ENCODE peak calls at places on chromosomes 7 and 10, in eight cellular contexts. One of them, this sample, is unnamed.
A peak's percentile ranks its signal among the peaks of the same experiment; 100 is the strongest.

GRCh38 chr7:95472521-95473160 is 13.1 kb upstream of the ASB4 start:
- DNase-seq in fibroblast of villous mesenchyme: no peak
- DNase-seq in effector CD4-positive, alpha-beta T cell: no peak
- DNase-seq in HEK293T: no peak
- DNase-seq in ovary: no peak
- DNase-seq in A549: no peak
- DNase-seq in progenitor cell of endocrine pancreas: no peak
- DNase-seq in T-helper 9 cell: no peak
- DNase-seq in this sample: no peak

GRCh38 chr10:50373821-50374501 is 122.6 kb upstream of the ASAH2 start:
- DNase-seq in fibroblast of villous mesenchyme: no peak
- DNase-seq in A549: no peak
- DNase-seq in T-helper 9 cell: no peak
- DNase-seq in ovary: no peak
- DNase-seq in HEK293T: no peak
- DNase-seq in progenitor cell of endocrine pancreas: no peak
- DNase-seq in effector CD4-positive, alpha-beta T cell: no peak
- DNase-seq in this sample: no peak

GRCh38 chr7:16484453-16485158 is 19.1 kb upstream of the SOSTDC1 start:
- DNase-seq in fibroblast of villous mesenchyme: peak; percentile 17
- DNase-seq in effector CD4-positive, alpha-beta T cell: no peak
- DNase-seq in T-helper 9 cell: no peak
- DNase-seq in progenitor cell of endocrine pancreas: no peak
- DNase-seq in A549: peak; percentile 10
- DNase-seq in HEK293T: peak; percentile 13
- DNase-seq in ovary: no peak
- DNase-seq in this sample: no peak

GRCh38 chr7:33903770-33904679 is 1.3 kb upstream of the BMPER start:
- DNase-seq in ovary: peak; percentile 57
- DNase-seq in fibroblast of villous mesenchyme: peak; percentile 56
- DNase-seq in effector CD4-positive, alpha-beta T cell: no peak
- DNase-seq in HEK293T: peak; percentile 49
- DNase-seq in progenitor cell of endocrine pancreas: peak; percentile 21
- DNase-seq in T-helper 9 cell: no peak
- DNase-seq in A549: peak; percentile 53
- DNase-seq in this sample: no peak

GRCh38 chr7:47484457-47484856 is 97.5 kb downstream of the TNS3 start:
- DNase-seq in fibroblast of villous mesenchyme: no peak
- DNase-seq in A549: no peak
- DNase-seq in HEK293T: no peak
- DNase-seq in ovary: no peak
- DNase-seq in T-helper 9 cell: no peak
- DNase-seq in progenitor cell of endocrine pancreas: no peak
- DNase-seq in effector CD4-positive, alpha-beta T cell: no peak
- DNase-seq in this sample: no peak

GRCh38 chr10:12041766-12042408 is 722 bp downstream of the UPF2 start:
- DNase-seq in effector CD4-positive, alpha-beta T cell: no peak
- DNase-seq in ovary: no peak
- DNase-seq in progenitor cell of endocrine pancreas: no peak
- DNase-seq in T-helper 9 cell: no peak
- DNase-seq in fibroblast of villous mesenchyme: peak; percentile 37
- DNase-seq in A549: peak; percentile 16
- DNase-seq in HEK293T: peak; percentile 13
- DNase-seq in this sample: no peak

GRCh38 chr10:125123363-125124113 is 36.8 kb downstream of the CTBP2 start:
- DNase-seq in effector CD4-positive, alpha-beta T cell: no peak
- DNase-seq in HEK293T: no peak
- DNase-seq in ovary: peak; percentile 83
- DNase-seq in T-helper 9 cell: no peak
- DNase-seq in progenitor cell of endocrine pancreas: no peak
- DNase-seq in A549: peak; percentile 98
- DNase-seq in fibroblast of villous mesenchyme: peak; percentile 89
- DNase-seq in this sample: peak; percentile 98

GRCh38 chr10:21171936-21172773 is 275.0 kb upstream of the NEBL start:
- DNase-seq in effector CD4-positive, alpha-beta T cell: no peak
- DNase-seq in HEK293T: no peak
- DNase-seq in ovary: no peak
- DNase-seq in T-helper 9 cell: no peak
- DNase-seq in A549: no peak
- DNase-seq in fibroblast of villous mesenchyme: no peak
- DNase-seq in progenitor cell of endocrine pancreas: no peak
- DNase-seq in this sample: no peak

GRCh38 chr7:40372031-40372430 is 237.2 kb downstream of the SUGCT start:
- DNase-seq in effector CD4-positive, alpha-beta T cell: no peak
- DNase-seq in progenitor cell of endocrine pancreas: no peak
- DNase-seq in A549: no peak
- DNase-seq in fibroblast of villous mesenchyme: peak; percentile 39
- DNase-seq in ovary: no peak
- DNase-seq in HEK293T: no peak
- DNase-seq in T-helper 9 cell: no peak
- DNase-seq in this sample: no peak

GRCh38 chr10:124084693-124085092 is 8.7 kb downstream of the CHST15 start:
- DNase-seq in fibroblast of villous mesenchyme: no peak
- DNase-seq in ovary: no peak
- DNase-seq in T-helper 9 cell: no peak
- DNase-seq in HEK293T: no peak
- DNase-seq in progenitor cell of endocrine pancreas: no peak
- DNase-seq in effector CD4-positive, alpha-beta T cell: no peak
- DNase-seq in A549: no peak
- DNase-seq in this sample: no peak

GRCh38 chr7:44062180-44062902 is 3.0 kb downstream of the PGAM2 start:
- DNase-seq in A549: no peak
- DNase-seq in progenitor cell of endocrine pancreas: no peak
- DNase-seq in ovary: peak; percentile 44
- DNase-seq in T-helper 9 cell: no peak
- DNase-seq in HEK293T: no peak
- DNase-seq in fibroblast of villous mesenchyme: no peak
- DNase-seq in effector CD4-positive, alpha-beta T cell: no peak
- DNase-seq in this sample: peak; percentile 44

GRCh38 chr10:132774179-132774904 is 11.6 kb downstream of the NKX6-2 start:
- DNase-seq in ovary: no peak
- DNase-seq in HEK293T: no peak
- DNase-seq in fibroblast of villous mesenchyme: no peak
- DNase-seq in T-helper 9 cell: no peak
- DNase-seq in A549: no peak
- DNase-seq in progenitor cell of endocrine pancreas: peak; percentile 39
- DNase-seq in effector CD4-positive, alpha-beta T cell: no peak
- DNase-seq in this sample: no peak

GRCh38 chr10:132247943-132248342 is 59.8 kb downstream of the STK32C start:
- DNase-seq in A549: no peak
- DNase-seq in progenitor cell of endocrine pancreas: no peak
- DNase-seq in T-helper 9 cell: no peak
- DNase-seq in effector CD4-positive, alpha-beta T cell: no peak
- DNase-seq in fibroblast of villous mesenchyme: peak; percentile 13
- DNase-seq in ovary: no peak
- DNase-seq in HEK293T: no peak
- DNase-seq in this sample: no peak

GRCh38 chr10:70885485-70885884 is 2.9 kb downstream of the PCBD1 start:
- DNase-seq in T-helper 9 cell: no peak
- DNase-seq in HEK293T: no peak
- DNase-seq in progenitor cell of endocrine pancreas: no peak
- DNase-seq in fibroblast of villous mesenchyme: no peak
- DNase-seq in ovary: no peak
- DNase-seq in A549: no peak
- DNase-seq in effector CD4-positive, alpha-beta T cell: no peak
- DNase-seq in this sample: no peak

GRCh38 chr7:43865277-43865676 is 4.0 kb downstream of the MRPS24 start:
- DNase-seq in fibroblast of villous mesenchyme: no peak
- DNase-seq in T-helper 9 cell: no peak
- DNase-seq in HEK293T: no peak
- DNase-seq in A549: no peak
- DNase-seq in effector CD4-positive, alpha-beta T cell: no peak
- DNase-seq in progenitor cell of endocrine pancreas: no peak
- DNase-seq in ovary: no peak
- DNase-seq in this sample: no peak

GRCh38 chr7:82105463-82105862 is 335.6 kb upstream of the HGF start:
- DNase-seq in fibroblast of villous mesenchyme: peak; percentile 53
- DNase-seq in ovary: no peak
- DNase-seq in T-helper 9 cell: no peak
- DNase-seq in A549: peak; percentile 36
- DNase-seq in HEK293T: no peak
- DNase-seq in effector CD4-positive, alpha-beta T cell: no peak
- DNase-seq in progenitor cell of endocrine pancreas: no peak
- DNase-seq in this sample: no peak

GRCh38 chr10:95788830-95789229 is 32.9 kb downstream of the ENTPD1 start:
- DNase-seq in effector CD4-positive, alpha-beta T cell: no peak
- DNase-seq in HEK293T: no peak
- DNase-seq in T-helper 9 cell: no peak
- DNase-seq in ovary: no peak
- DNase-seq in fibroblast of villous mesenchyme: peak; percentile 22
- DNase-seq in A549: no peak
- DNase-seq in progenitor cell of endocrine pancreas: no peak
- DNase-seq in this sample: no peak

GRCh38 chr10:73905256-73906018 is 5.5 kb upstream of the PLAU start:
- DNase-seq in A549: no peak
- DNase-seq in progenitor cell of endocrine pancreas: no peak
- DNase-seq in T-helper 9 cell: no peak
- DNase-seq in ovary: no peak
- DNase-seq in HEK293T: no peak
- DNase-seq in fibroblast of villous mesenchyme: no peak
- DNase-seq in effector CD4-positive, alpha-beta T cell: no peak
- DNase-seq in this sample: no peak

GRCh38 chr10:52221937-52222336 is 92.1 kb upstream of the DKK1 start:
- DNase-seq in A549: no peak
- DNase-seq in fibroblast of villous mesenchyme: no peak
- DNase-seq in progenitor cell of endocrine pancreas: no peak
- DNase-seq in effector CD4-positive, alpha-beta T cell: no peak
- DNase-seq in T-helper 9 cell: no peak
- DNase-seq in HEK293T: no peak
- DNase-seq in ovary: no peak
- DNase-seq in this sample: no peak

GRCh38 chr7:99374121-99375064 is at the start of gene ARPC1B:
- DNase-seq in HEK293T: peak; percentile 89
- DNase-seq in progenitor cell of endocrine pancreas: peak; percentile 49
- DNase-seq in ovary: peak; percentile 69
- DNase-seq in fibroblast of villous mesenchyme: peak; percentile 67
- DNase-seq in T-helper 9 cell: peak; percentile 79
- DNase-seq in A549: peak; percentile 91
- DNase-seq in effector CD4-positive, alpha-beta T cell: peak; percentile 78
- DNase-seq in this sample: no peak

GRCh38 chr7:116232402-116232749 is 22.0 kb downstream of the TES start:
- DNase-seq in progenitor cell of endocrine pancreas: no peak
- DNase-seq in T-helper 9 cell: no peak
- DNase-seq in A549: no peak
- DNase-seq in effector CD4-positive, alpha-beta T cell: no peak
- DNase-seq in ovary: no peak
- DNase-seq in HEK293T: no peak
- DNase-seq in fibroblast of villous mesenchyme: no peak
- DNase-seq in this sample: no peak

GRCh38 chr7:99244942-99245341 is 27.7 kb upstream of the MYH16 start:
- DNase-seq in ovary: no peak
- DNase-seq in progenitor cell of endocrine pancreas: no peak
- DNase-seq in A549: no peak
- DNase-seq in effector CD4-positive, alpha-beta T cell: no peak
- DNase-seq in fibroblast of villous mesenchyme: no peak
- DNase-seq in HEK293T: no peak
- DNase-seq in T-helper 9 cell: no peak
- DNase-seq in this sample: no peak

GRCh38 chr10:60877066-60877776 is 66.8 kb downstream of the RHOBTB1 start:
- DNase-seq in effector CD4-positive, alpha-beta T cell: no peak
- DNase-seq in A549: no peak
- DNase-seq in ovary: no peak
- DNase-seq in T-helper 9 cell: no peak
- DNase-seq in progenitor cell of endocrine pancreas: no peak
- DNase-seq in fibroblast of villous mesenchyme: peak; percentile 16
- DNase-seq in HEK293T: no peak
- DNase-seq in this sample: no peak

GRCh38 chr10:103845983-103846382 is 9.4 kb downstream of the SH3PXD2A start:
- DNase-seq in HEK293T: no peak
- DNase-seq in progenitor cell of endocrine pancreas: no peak
- DNase-seq in ovary: peak; percentile 4
- DNase-seq in T-helper 9 cell: peak; percentile 10
- DNase-seq in fibroblast of villous mesenchyme: no peak
- DNase-seq in effector CD4-positive, alpha-beta T cell: no peak
- DNase-seq in A549: no peak
- DNase-seq in this sample: no peak

GRCh38 chr7:112395411-112395810 is 54.8 kb upstream of the IFRD1 start:
- DNase-seq in effector CD4-positive, alpha-beta T cell: no peak
- DNase-seq in progenitor cell of endocrine pancreas: no peak
- DNase-seq in HEK293T: no peak
- DNase-seq in fibroblast of villous mesenchyme: no peak
- DNase-seq in A549: no peak
- DNase-seq in T-helper 9 cell: no peak
- DNase-seq in ovary: no peak
- DNase-seq in this sample: no peak

GRCh38 chr10:541041-541440 is 148.4 kb downstream of the DIP2C start:
- DNase-seq in progenitor cell of endocrine pancreas: no peak
- DNase-seq in A549: no peak
- DNase-seq in HEK293T: no peak
- DNase-seq in T-helper 9 cell: no peak
- DNase-seq in effector CD4-positive, alpha-beta T cell: no peak
- DNase-seq in ovary: no peak
- DNase-seq in fibroblast of villous mesenchyme: no peak
- DNase-seq in this sample: no peak

GRCh38 chr7:867406-868188 is 8.8 kb upstream of the GET4 start:
- DNase-seq in effector CD4-positive, alpha-beta T cell: no peak
- DNase-seq in fibroblast of villous mesenchyme: peak; percentile 73
- DNase-seq in progenitor cell of endocrine pancreas: no peak
- DNase-seq in T-helper 9 cell: no peak
- DNase-seq in A549: peak; percentile 21
- DNase-seq in ovary: peak; percentile 60
- DNase-seq in HEK293T: no peak
- DNase-seq in this sample: no peak

GRCh38 chr7:3283130-3283704 is 17.8 kb upstream of the SDK1 start:
- DNase-seq in effector CD4-positive, alpha-beta T cell: no peak
- DNase-seq in progenitor cell of endocrine pancreas: no peak
- DNase-seq in fibroblast of villous mesenchyme: peak; percentile 21
- DNase-seq in T-helper 9 cell: no peak
- DNase-seq in HEK293T: no peak
- DNase-seq in ovary: no peak
- DNase-seq in A549: no peak
- DNase-seq in this sample: no peak

GRCh38 chr10:437698-438490 is 251.6 kb downstream of the DIP2C start:
- DNase-seq in A549: no peak
- DNase-seq in T-helper 9 cell: no peak
- DNase-seq in HEK293T: no peak
- DNase-seq in progenitor cell of endocrine pancreas: no peak
- DNase-seq in effector CD4-positive, alpha-beta T cell: no peak
- DNase-seq in ovary: no peak
- DNase-seq in fibroblast of villous mesenchyme: no peak
- DNase-seq in this sample: no peak

GRCh38 chr10:117439243-117439912 is 64.1 kb upstream of the PDZD8 start:
- DNase-seq in T-helper 9 cell: no peak
- DNase-seq in progenitor cell of endocrine pancreas: no peak
- DNase-seq in A549: no peak
- DNase-seq in fibroblast of villous mesenchyme: peak; percentile 83
- DNase-seq in effector CD4-positive, alpha-beta T cell: no peak
- DNase-seq in HEK293T: no peak
- DNase-seq in ovary: no peak
- DNase-seq in this sample: peak; percentile 76

GRCh38 chr7:618539-619355 is 99.1 kb upstream of the PDGFA start:
- DNase-seq in ovary: no peak
- DNase-seq in effector CD4-positive, alpha-beta T cell: peak; percentile 56
- DNase-seq in fibroblast of villous mesenchyme: peak; percentile 45
- DNase-seq in HEK293T: no peak
- DNase-seq in T-helper 9 cell: peak; percentile 54
- DNase-seq in A549: no peak
- DNase-seq in progenitor cell of endocrine pancreas: no peak
- DNase-seq in this sample: no peak